ENCODE peak calls at places on chromosomes 4 and X, in eight cellular contexts. E is suprapubic skin, D is heart left ventricle, P is ovary, G is left lung, V is brain microvascular endothelial cell, X is IMR-90, H is WERI-Rb-1. U is an unnamed sample.

GRCh38 chr4:159283697-159284492 is 181.0 kb downstream of the RAPGEF2 start:
- DNase-seq in V (peak), G (no peak), P (no peak), D (no peak), E (no peak), X (peak), H (no peak), U (no peak)

GRCh38 chr4:110501826-110502225 is 25.9 kb downstream of the ENPEP start:
- DNase-seq in G (no peak), V (no peak), P (no peak), X (peak), H (no peak), D (no peak), E (no peak), U (no peak)

GRCh38 chr4:83297548-83298260 is 13.1 kb upstream of the COQ2 start:
- DNase-seq in H (no peak), E (no peak), X (no peak), G (no peak), P (no peak), D (no peak), V (no peak), U (no peak)

GRCh38 chr4:110589297-110589696 is 33.6 kb downstream of the PITX2 start:
- DNase-seq in D (no peak), V (no peak), E (no peak), P (no peak), X (peak), H (no peak), G (no peak), U (no peak)

GRCh38 chr4:61540944-61541343 is 340.8 kb downstream of the ADGRL3 start:
- DNase-seq in H (no peak), G (no peak), V (no peak), D (no peak), E (no peak), P (no peak), X (no peak), U (no peak)

GRCh38 chr4:177070533-177070932 is 239.1 kb upstream of the NEIL3 start:
- DNase-seq in V (no peak), X (peak), P (no peak), D (no peak), E (no peak), H (no peak), G (no peak), U (no peak)

GRCh38 chrX:9882669-9883446 is 84.3 kb upstream of the CLDN34 start:
- DNase-seq in V (peak), H (no peak), P (no peak), G (no peak), D (peak), X (peak), E (no peak), U (no peak)

GRCh38 chrX:68901512-68901911 is 72.7 kb downstream of the EFNB1 start:
- DNase-seq in P (no peak), D (no peak), G (no peak), H (no peak), E (no peak), V (no peak), X (no peak), U (no peak)

GRCh38 chrX:100980608-100981497 is 11.3 kb downstream of the ARL13A start:
- DNase-seq in G (peak), D (no peak), V (peak), E (no peak), P (no peak), H (no peak), X (peak), U (no peak)

GRCh38 chr4:83905952-83906351 is 370.0 kb downstream of the GPAT3 start:
- DNase-seq in H (peak), P (no peak), G (no peak), E (no peak), D (no peak), V (no peak), X (no peak), U (no peak)

GRCh38 chr4:143391895-143392294 is 55.2 kb downstream of the GAB1 start:
- DNase-seq in E (no peak), H (no peak), G (no peak), P (no peak), V (peak), X (peak), D (no peak), U (no peak)

GRCh38 chr4:156101571-156101970 is 147.9 kb upstream of the CTSO start:
- DNase-seq in H (no peak), V (no peak), E (no peak), D (no peak), G (no peak), X (peak), P (no peak), U (no peak)

GRCh38 chr4:31169851-31170250 is 449.7 kb downstream of the PCDH7 start:
- DNase-seq in E (no peak), D (no peak), X (no peak), G (no peak), P (no peak), H (no peak), V (no peak), U (no peak)

GRCh38 chrX:141879616-141880015 is 24.1 kb upstream of the MAGEC1 start:
- DNase-seq in H (no peak), P (no peak), D (no peak), V (no peak), G (no peak), E (no peak), X (no peak), U (no peak)

GRCh38 chr4:183758735-183759447 is 99.8 kb downstream of the TRAPPC11 start:
- DNase-seq in D (no peak), V (no peak), H (no peak), G (no peak), X (no peak), E (no peak), P (no peak), U (no peak)

GRCh38 chrX:154436597-154437397 is at the start of gene GDI1:
- DNase-seq in G (peak), V (no peak), E (peak), D (peak), H (peak), P (peak), X (peak), U (peak)

GRCh38 chr4:28562913-28563312 is 1702.3 kb downstream of the STIM2 start:
- DNase-seq in P (no peak), D (no peak), H (no peak), X (no peak), V (no peak), G (no peak), E (no peak), U (no peak)

GRCh38 chrX:116379854-116380253 is 56.6 kb upstream of the SLC6A14 start:
- DNase-seq in X (peak), P (no peak), H (no peak), V (peak), E (no peak), G (no peak), D (peak), U (no peak)

GRCh38 chr4:53997901-53998300 is 66.5 kb downstream of the CHIC2 start:
- DNase-seq in V (no peak), E (no peak), P (no peak), G (no peak), D (no peak), X (no peak), H (no peak), U (no peak)

GRCh38 chr4:167100120-167100519 is 134.2 kb downstream of the SPOCK3 start:
- DNase-seq in H (no peak), P (no peak), X (no peak), V (peak), G (no peak), D (peak), E (no peak), U (no peak)

GRCh38 chr4:8391972-8392371 is 48.6 kb downstream of the ACOX3 start:
- DNase-seq in E (no peak), P (peak), H (no peak), G (no peak), X (peak), V (peak), D (peak), U (no peak)

GRCh38 chrX:151899622-151900021 is 13.1 kb upstream of the MAGEA4 start:
- DNase-seq in X (peak), E (no peak), P (no peak), H (no peak), V (peak), G (no peak), D (no peak), U (no peak)

DNA sequence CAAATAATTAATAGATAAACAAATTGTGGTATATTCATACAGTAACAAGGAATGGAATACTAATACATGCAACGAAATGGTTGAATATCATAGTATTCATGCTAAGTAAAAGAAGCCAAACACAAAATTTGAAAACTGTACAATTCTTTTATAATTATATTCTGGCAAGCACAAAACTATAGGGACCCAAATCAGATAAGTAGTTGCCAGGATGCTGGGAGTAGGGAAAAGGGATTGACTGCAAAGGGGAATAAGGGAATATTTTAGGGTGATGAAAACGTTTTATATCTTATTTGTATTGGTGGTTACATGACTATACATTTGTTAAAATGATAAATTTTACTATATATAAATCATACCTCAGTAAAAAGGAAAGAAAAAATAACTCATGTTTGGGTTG is 24.2 kb downstream of the RPA4 start:
- DNase-seq in X (no peak), H (no peak), E (no peak), G (no peak), D (no peak), P (no peak), V (no peak), U (no peak)
- H3K27ac ChIP-seq in X (no peak), H (no peak), E (no peak), G (no peak), D (no peak), P (no peak), V (no peak), U (no peak)

GRCh38 chr4:147830987-147831386 is 99.1 kb downstream of the ARHGAP10 start:
- DNase-seq in P (no peak), X (peak), G (no peak), E (no peak), V (peak), H (peak), D (no peak), U (no peak)
- H3K27ac ChIP-seq in P (peak), X (peak), G (peak), E (peak), V (peak), H (no peak), D (peak), U (no peak)

DNA sequence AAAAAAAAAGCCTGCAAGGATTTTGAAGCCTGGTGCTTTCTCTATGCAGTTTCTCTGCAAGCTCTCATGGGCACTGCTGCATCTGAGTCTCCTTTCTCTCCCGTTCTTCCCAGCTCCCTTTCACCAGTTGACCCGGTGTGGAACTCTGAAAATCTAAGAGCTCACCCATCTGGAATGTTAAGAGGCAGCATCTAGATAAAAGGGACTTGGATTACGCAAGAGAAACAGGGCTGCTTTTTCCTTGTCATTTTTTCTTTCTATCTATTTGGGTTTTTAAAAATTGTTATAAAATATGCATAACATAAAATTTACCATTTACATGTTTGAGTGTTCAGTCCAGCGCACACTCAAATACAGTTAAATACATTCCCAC is 95.2 kb upstream of the RPS6KA3 start:
- DNase-seq in D (no peak), P (no peak), X (peak), G (no peak), H (no peak), E (no peak), V (peak), U (no peak)
- H3K27ac ChIP-seq in D (peak), P (peak), X (peak), G (peak), H (no peak), E (no peak), V (peak), U (no peak)

GRCh38 chr4:114365591-114365990 is 233.0 kb upstream of the UGT8 start:
- DNase-seq in D (no peak), E (no peak), H (no peak), G (no peak), V (no peak), P (no peak), X (no peak), U (no peak)
- H3K27ac ChIP-seq in D (peak), E (no peak), H (no peak), G (no peak), V (peak), P (no peak), X (peak), U (no peak)